ENCODE peak calls at places on chromosome 10, in ten cellular contexts. Y, C, P, U, Z, J, V, E, D and H are unnamed samples.

GRCh38 chr10:97853006-97853405 is 3.4 kb downstream of the GOLGA7B start:
- DNase-seq in Y (no peak), C (no peak), P (no peak), U (no peak), Z (no peak), J (no peak), V (no peak), E (no peak), D (no peak), H (no peak)

GRCh38 chr10:129704786-129705525 is 237.9 kb downstream of the MGMT start:
- DNase-seq in Y (no peak), C (no peak), P (no peak), U (no peak), Z (peak; percentile 4), J (peak; percentile 52), V (no peak), E (no peak), D (no peak), H (no peak)

GRCh38 chr10:86366033-86366901 is at the start of gene GRID1:
- DNase-seq in Y (peak; percentile 69), C (no peak), P (no peak), U (peak; percentile 18), Z (no peak), J (peak; percentile 96), V (peak; percentile 41), E (peak; percentile 28), D (peak; percentile 73), H (no peak)

GRCh38 chr10:43204943-43205671 is 61.8 kb downstream of the RASGEF1A start:
- DNase-seq in Y (peak; percentile 65), C (peak; percentile 82), P (peak; percentile 42), U (peak; percentile 63), Z (peak; percentile 55), J (peak; percentile 93), V (peak; percentile 36), E (peak; percentile 56), D (peak; percentile 68), H (peak; percentile 72)

GRCh38 chr10:124705021-124705740 is 39.0 kb downstream of the FAM53B start:
- DNase-seq in Y (no peak), C (no peak), P (no peak), U (no peak), Z (no peak), J (peak; percentile 82), V (no peak), E (no peak), D (no peak), H (no peak)

GRCh38 chr10:68408898-68409518 is 1.9 kb upstream of the RUFY2 start:
- DNase-seq in Y (no peak), C (no peak), P (no peak), U (no peak), Z (no peak), J (no peak), V (no peak), E (no peak), D (no peak), H (no peak)

GRCh38 chr10:100625821-100626220 is 90.1 kb downstream of the HIF1AN start:
- DNase-seq in Y (no peak), C (no peak), P (no peak), U (no peak), Z (no peak), J (no peak), V (no peak), E (no peak), D (peak; percentile 34), H (no peak)

GRCh38 chr10:132715791-132716680 is 69.9 kb downstream of the NKX6-2 start:
- DNase-seq in Y (no peak), C (no peak), P (no peak), U (no peak), Z (no peak), J (no peak), V (peak; percentile 7), E (no peak), D (peak; percentile 0), H (peak; percentile 44)

GRCh38 chr10:72328829-72329204 is 25.9 kb downstream of the DNAJB12 start:
- DNase-seq in Y (no peak), C (no peak), P (no peak), U (no peak), Z (no peak), J (no peak), V (no peak), E (peak; percentile 61), D (no peak), H (no peak)

GRCh38 chr10:68133553-68133952 is 24.3 kb downstream of the MYPN start:
- DNase-seq in Y (no peak), C (no peak), P (peak; percentile 6), U (no peak), Z (peak; percentile 10), J (no peak), V (no peak), E (no peak), D (no peak), H (peak; percentile 37)

GRCh38 chr10:3527144-3527543 is 257.9 kb downstream of the KLF6 start:
- DNase-seq in Y (no peak), C (no peak), P (no peak), U (no peak), Z (peak; percentile 32), J (no peak), V (no peak), E (no peak), D (no peak), H (no peak)

GRCh38 chr10:85194685-85195084 is 866.3 kb downstream of the CCSER2 start:
- DNase-seq in Y (no peak), C (no peak), P (no peak), U (no peak), Z (no peak), J (no peak), V (no peak), E (no peak), D (no peak), H (no peak)

GRCh38 chr10:37885850-37886249 is 28.4 kb upstream of the ZNF248 start:
- DNase-seq in Y (no peak), C (no peak), P (no peak), U (no peak), Z (no peak), J (no peak), V (no peak), E (no peak), D (no peak), H (no peak)

GRCh38 chr10:6988654-6989053 is 408.6 kb upstream of the PRKCQ start:
- DNase-seq in Y (no peak), C (no peak), P (no peak), U (no peak), Z (no peak), J (no peak), V (no peak), E (no peak), D (no peak), H (no peak)